ENCODE peak calls at places on chromosomes 11 and 22, in four cellular contexts. L is fibroblast of lung, A is fibroblast of the aortic adventitia, N is psoas muscle. Q is an unnamed sample.

GRCh38 chr22:31611065-31611760 is 50.8 kb downstream of the PISD start:
- DNase-seq in L (no peak), A (peak), N (no peak), Q (no peak)

GRCh38 chr11:63847363-63847762 is 8.5 kb downstream of the MARK2 start:
- DNase-seq in L (no peak), A (no peak), N (no peak), Q (no peak)

GRCh38 chr11:19577391-19577831 is 135.2 kb upstream of the NAV2 start:
- DNase-seq in L (peak), A (peak), N (no peak), Q (no peak)

GRCh38 chr11:116933961-116934360 is 96.5 kb upstream of the APOA1 start:
- DNase-seq in L (no peak), A (no peak), N (no peak), Q (no peak)

GRCh38 chr11:75500742-75501141 is 25.0 kb downstream of the GDPD5 start:
- DNase-seq in L (no peak), A (no peak), N (no peak), Q (no peak)

GRCh38 chr11:74754507-74755255 is 6.0 kb downstream of the RNF169 start:
- DNase-seq in L (peak), A (peak), N (no peak), Q (no peak)

GRCh38 chr11:27139742-27140141 is 99.1 kb downstream of the BBOX1 start:
- DNase-seq in L (no peak), A (peak), N (no peak), Q (no peak)

GRCh38 chr11:13038366-13038765 is 29.2 kb downstream of the RASSF10 start:
- DNase-seq in L (no peak), A (no peak), N (no peak), Q (no peak)

GRCh38 chr11:100890779-100891178 is 203.7 kb downstream of the ARHGAP42 start:
- DNase-seq in L (peak), A (peak), N (no peak), Q (no peak)

GRCh38 chr11:19656140-19656541 is 56.5 kb upstream of the NAV2 start:
- DNase-seq in L (no peak), A (no peak), N (no peak), Q (no peak)

GRCh38 chr11:128052912-128053641 is 534.3 kb downstream of the ETS1 start:
- DNase-seq in L (peak), A (peak), N (no peak), Q (no peak)

GRCh38 chr11:10511046-10511711 is 29.8 kb downstream of the RNF141 start:
- DNase-seq in L (no peak), A (no peak), N (no peak), Q (no peak)

GRCh38 chr22:19789406-19789805 is 28.8 kb downstream of the TBX1 start:
- DNase-seq in L (no peak), A (no peak), N (peak), Q (no peak)

GRCh38 chr11:15819679-15820286 is 536.6 kb downstream of the SOX6 start:
- DNase-seq in L (peak), A (peak), N (peak), Q (peak)

GRCh38 chr11:109320595-109320994 is 101.4 kb upstream of the C11orf87 start:
- DNase-seq in L (peak), A (peak), N (no peak), Q (no peak)

GRCh38 chr11:86244063-86244521 is 461 bp upstream of the EED start:
- DNase-seq in L (peak), A (no peak), N (peak), Q (peak)

GRCh38 chr11:114115406-114116054 is 56.0 kb downstream of the ZBTB16 start:
- DNase-seq in L (no peak), A (no peak), N (no peak), Q (no peak)

GRCh38 chr22:30575011-30575671 is 676 bp upstream of the GAL3ST1 start:
- DNase-seq in L (peak), A (peak), N (peak), Q (no peak)
- H3K4me3 ChIP-seq in L (no peak), A (no peak), N (peak), Q (no peak)

GRCh38 chr11:73333173-73333572 is 25.1 kb downstream of the ARHGEF17 start:
- DNase-seq in L (no peak), A (no peak), N (no peak), Q (no peak)

GRCh38 chr11:73331138-73331916 is 23.3 kb downstream of the ARHGEF17 start:
- DNase-seq in L (peak), A (peak), N (peak), Q (no peak)

GRCh38 chr11:73327812-73328364 is 19.8 kb downstream of the ARHGEF17 start:
- DNase-seq in L (no peak), A (no peak), N (peak), Q (no peak)

GRCh38 chr11:73333626-73334199 is 25.6 kb downstream of the ARHGEF17 start:
- DNase-seq in L (no peak), A (no peak), N (no peak), Q (no peak)

GRCh38 chr11:73330569-73331093 is 22.6 kb downstream of the ARHGEF17 start:
- DNase-seq in L (peak), A (peak), N (peak), Q (no peak)
- H3K4me3 ChIP-seq in L (no peak), A (no peak), N (no peak), Q (no peak)

DNA sequence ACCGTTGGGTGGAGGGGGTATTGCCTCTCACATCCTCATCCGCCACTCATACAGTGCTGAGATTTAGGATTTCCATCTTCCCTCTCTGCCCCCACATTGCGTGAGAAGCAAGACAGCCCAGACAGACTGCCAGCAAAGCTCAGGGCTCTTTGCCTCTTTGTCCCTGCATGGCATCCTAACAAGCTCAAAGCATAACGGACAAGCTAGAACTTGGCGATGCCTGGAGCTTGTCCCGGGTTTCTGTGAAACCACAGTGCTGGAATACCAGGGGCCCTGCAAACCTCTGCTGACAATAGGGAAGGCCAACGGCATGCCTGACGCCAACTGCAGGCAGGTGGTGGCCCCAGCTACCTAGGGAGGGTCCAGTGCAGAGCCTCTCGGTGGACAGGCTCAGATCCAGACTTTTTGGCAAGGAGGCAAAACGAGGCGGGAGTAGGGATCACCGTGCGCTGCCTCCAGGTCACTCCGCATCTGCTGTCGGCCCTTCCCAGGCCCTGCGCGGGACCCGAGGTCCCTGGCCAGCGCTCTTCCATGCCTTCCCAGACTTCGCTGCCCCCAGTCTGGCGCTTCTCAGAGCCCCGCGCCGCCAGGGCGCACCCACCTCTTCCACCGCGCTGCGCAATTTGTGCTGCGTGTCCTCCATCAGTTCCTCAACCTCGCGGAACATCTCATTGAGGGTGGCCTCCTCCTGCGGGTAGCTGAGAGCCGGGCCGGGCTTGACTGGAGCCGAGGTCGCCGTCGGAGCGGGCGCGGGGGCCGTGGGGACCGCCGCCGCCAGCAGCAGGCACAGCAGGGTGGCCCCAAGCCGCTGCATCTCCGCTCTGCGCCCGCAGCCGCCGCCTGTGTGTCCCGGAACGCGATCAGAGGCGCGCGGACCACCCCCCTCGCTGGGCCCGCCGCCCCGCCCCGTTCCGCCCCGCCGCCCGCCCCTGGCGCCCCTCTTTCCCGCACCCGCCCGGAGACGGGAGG is at the start of gene DKK3:
- DNase-seq in L (peak), A (no peak), N (no peak), Q (no peak)
- H3K4me3 ChIP-seq in L (peak), A (peak), N (peak), Q (peak)

DNA sequence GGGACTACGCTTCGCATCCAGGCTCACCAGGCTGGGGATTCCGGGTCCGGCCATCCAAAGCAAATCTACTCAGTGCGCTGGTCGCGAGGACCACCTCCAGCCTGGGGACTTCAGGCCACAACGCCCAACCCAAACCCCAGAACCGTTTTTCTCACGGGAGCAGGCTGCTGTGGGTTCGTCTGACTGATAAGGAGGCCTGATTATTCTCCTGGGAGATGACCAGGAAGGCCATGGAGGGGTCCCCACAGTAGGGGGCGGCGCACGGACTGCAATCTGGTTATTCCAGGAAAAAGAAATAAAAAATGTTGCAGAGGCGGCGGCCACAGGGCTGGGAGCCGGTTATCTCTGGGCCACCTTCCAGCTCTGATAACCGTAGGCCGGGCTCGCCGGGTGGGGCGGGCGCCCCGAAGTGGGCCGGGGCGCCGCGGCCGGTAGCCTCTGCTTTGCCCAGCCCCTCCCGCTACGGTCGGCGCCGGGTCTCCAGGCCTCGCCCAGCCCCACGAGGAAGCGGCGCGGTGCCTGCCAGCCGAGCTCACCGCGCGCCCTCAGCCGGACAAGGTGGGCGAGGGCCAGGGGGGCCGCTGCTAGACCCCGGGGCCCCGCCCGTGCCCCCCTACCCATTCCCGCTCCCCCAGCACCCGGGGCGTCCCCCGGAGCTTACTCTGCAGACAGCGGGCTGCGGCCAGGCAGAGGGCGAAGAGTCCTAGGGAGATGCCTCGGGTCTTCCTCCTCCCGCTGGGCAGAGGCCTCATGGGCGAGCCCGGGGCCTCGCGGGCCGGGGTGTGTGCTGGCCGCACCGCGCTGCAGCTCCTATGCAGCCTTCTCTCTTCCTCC is 450 bp downstream of the VSTM5 start:
- DNase-seq in L (peak), A (peak), N (peak), Q (no peak)
- H3K4me3 ChIP-seq in L (peak), A (peak), N (peak), Q (peak)

DNA sequence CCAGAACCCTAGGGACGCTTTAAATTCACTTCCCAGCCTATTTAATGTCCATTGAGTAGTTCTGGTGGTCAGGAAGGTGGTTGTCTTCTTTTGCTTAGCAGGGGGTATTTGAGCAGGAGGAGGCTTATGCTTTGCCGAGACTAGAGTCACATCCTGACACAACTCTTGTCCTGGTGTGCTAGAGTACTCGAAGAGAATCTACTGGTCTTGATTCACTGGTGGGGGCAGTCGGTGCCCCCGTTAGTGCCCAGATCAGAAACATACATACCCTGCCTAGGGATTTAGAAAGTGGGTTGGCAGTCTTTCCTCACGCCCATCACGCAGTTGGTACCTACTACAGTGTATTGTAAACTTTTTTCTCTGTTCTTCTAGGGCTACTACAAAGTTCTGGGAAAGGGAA is 2.7 kb downstream of the RPL27A start:
- DNase-seq in L (no peak), A (no peak), N (no peak), Q (no peak)
- H3K4me3 ChIP-seq in L (peak), A (peak), N (no peak), Q (peak)

DNA sequence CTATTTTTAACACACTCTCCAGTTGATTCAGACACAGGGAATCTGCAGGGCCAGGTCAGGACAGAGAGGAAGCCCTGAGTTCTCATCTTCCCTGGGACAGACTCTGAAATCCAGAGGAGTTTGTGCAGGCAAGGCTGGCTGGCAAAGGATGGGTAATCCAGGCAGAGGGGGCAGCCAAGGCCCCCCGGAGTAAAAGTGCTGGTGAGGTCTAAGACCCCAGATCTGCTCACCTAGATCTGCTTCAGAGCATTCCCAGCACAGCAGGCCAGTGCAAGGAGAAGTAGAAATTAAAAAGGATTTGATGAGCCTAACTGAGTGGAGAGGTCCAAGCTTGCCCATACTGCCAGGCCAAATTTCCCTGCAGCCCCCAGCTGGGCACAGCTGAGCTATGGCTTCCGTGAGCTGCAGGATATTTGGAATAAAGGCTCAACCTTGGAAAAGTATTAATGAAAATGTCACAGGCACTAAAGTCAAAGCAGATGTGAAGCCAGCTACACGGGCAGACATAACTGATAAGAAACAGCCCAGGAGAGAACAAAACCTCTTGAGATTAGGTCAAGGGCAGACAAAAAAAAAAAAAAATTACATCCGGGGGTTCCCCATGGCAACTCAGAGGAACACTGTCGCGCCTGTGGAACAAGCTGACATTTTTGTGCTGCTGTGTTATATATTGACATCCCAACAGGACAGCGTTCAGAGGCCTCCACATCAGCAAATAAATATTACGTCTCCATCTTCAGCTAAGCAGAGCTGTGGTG is 40.9 kb upstream of the MN1 start:
- DNase-seq in L (no peak), A (no peak), N (no peak), Q (no peak)
- H3K4me3 ChIP-seq in L (no peak), A (no peak), N (no peak), Q (no peak)

GRCh38 chr11:88102595-88102929 is 72.7 kb downstream of the RAB38 start:
- DNase-seq in L (no peak), A (peak), N (no peak), Q (no peak)
- H3K4me3 ChIP-seq in L (no peak), A (no peak), N (no peak), Q (no peak)

DNA sequence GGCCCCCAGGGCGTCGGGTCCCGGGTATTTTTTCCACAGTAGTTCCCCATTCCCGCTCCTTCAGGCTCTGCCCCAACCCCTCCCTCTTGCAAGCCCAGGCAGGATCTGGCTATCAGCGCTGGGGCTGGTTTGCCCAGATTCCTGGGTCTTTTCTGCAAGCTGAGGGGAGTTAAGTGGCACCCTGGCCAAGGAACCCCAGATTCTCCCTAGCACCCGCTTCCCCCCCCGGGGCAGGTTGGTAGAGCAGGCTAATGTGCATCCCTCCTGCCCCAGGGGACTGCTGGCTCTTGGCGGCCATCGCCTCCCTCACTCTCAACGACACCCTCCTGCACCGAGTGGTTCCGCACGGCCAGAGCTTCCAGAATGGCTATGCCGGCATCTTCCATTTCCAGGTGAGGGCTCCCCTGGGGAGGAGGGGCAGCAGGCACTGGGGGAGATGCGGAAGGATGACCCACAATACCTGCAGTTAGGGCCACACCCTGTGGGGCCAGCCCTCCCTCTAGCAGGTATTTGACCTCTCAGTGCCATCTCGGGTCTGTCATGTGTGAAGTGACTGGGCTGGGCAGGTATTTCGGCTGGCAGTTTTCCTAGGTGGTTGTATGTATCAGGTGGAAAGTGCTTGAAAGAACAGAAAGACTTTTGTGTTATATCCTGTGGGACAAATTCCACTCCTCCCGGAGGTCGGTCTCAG is 1.6 kb downstream of the CAPN1 start:
- DNase-seq in L (no peak), A (no peak), N (no peak), Q (peak)
- H3K4me3 ChIP-seq in L (peak), A (peak), N (no peak), Q (peak)

Q was measured in left lung.